ENCODE peak calls at places on chromosome 16, in seven cellular contexts. One of them, this sample, is unnamed.

GRCh38 chr16:3145151-3145550 is 10.3 kb downstream of the ZNF213 start:
- DNase-seq in foreskin fibroblast: no peak
- DNase-seq in Caco-2: no peak
- DNase-seq in IMR-90: no peak
- DNase-seq in foreskin melanocyte: no peak
- DNase-seq in activated CD4-positive, alpha-beta T cell treated with anti-CD3 and anti-CD28 coated beads, Interleukin-2, amount 10 ng/mL, durations not matched to agents 24 days and 14 days: no peak
- DNase-seq in activated CD4-positive, alpha-beta memory T cell treated with anti-CD3 and anti-CD28 coated beads, Interleukin-2, amount 10 ng/mL, durations not matched to agents 7 days and 5 days: no peak
- DNase-seq in this sample: no peak

GRCh38 chr16:11198375-11198774 is 57.6 kb downstream of the SOCS1 start:
- DNase-seq in foreskin fibroblast: no peak
- DNase-seq in Caco-2: no peak
- DNase-seq in IMR-90: no peak
- DNase-seq in foreskin melanocyte: no peak
- DNase-seq in activated CD4-positive, alpha-beta T cell treated with anti-CD3 and anti-CD28 coated beads, Interleukin-2, amount 10 ng/mL, durations not matched to agents 24 days and 14 days: no peak
- DNase-seq in activated CD4-positive, alpha-beta memory T cell treated with anti-CD3 and anti-CD28 coated beads, Interleukin-2, amount 10 ng/mL, durations not matched to agents 7 days and 5 days: no peak
- DNase-seq in this sample: no peak

GRCh38 chr16:30066882-30067583 is 1.5 kb downstream of the ALDOA start:
- DNase-seq in foreskin fibroblast: no peak
- DNase-seq in Caco-2: no peak
- DNase-seq in IMR-90: no peak
- DNase-seq in foreskin melanocyte: no peak
- DNase-seq in activated CD4-positive, alpha-beta T cell treated with anti-CD3 and anti-CD28 coated beads, Interleukin-2, amount 10 ng/mL, durations not matched to agents 24 days and 14 days: no peak
- DNase-seq in activated CD4-positive, alpha-beta memory T cell treated with anti-CD3 and anti-CD28 coated beads, Interleukin-2, amount 10 ng/mL, durations not matched to agents 7 days and 5 days: no peak
- DNase-seq in this sample: no peak

GRCh38 chr16:27813591-27813990 is 249.9 kb downstream of the GSG1L start:
- DNase-seq in foreskin fibroblast: no peak
- DNase-seq in Caco-2: no peak
- DNase-seq in IMR-90: no peak
- DNase-seq in foreskin melanocyte: no peak
- DNase-seq in activated CD4-positive, alpha-beta T cell treated with anti-CD3 and anti-CD28 coated beads, Interleukin-2, amount 10 ng/mL, durations not matched to agents 24 days and 14 days: no peak
- DNase-seq in activated CD4-positive, alpha-beta memory T cell treated with anti-CD3 and anti-CD28 coated beads, Interleukin-2, amount 10 ng/mL, durations not matched to agents 7 days and 5 days: no peak
- DNase-seq in this sample: no peak

GRCh38 chr16:85759136-85759535 is 8.2 kb upstream of the C16orf74 start:
- DNase-seq in foreskin fibroblast: no peak
- DNase-seq in Caco-2: no peak
- DNase-seq in IMR-90: no peak
- DNase-seq in foreskin melanocyte: no peak
- DNase-seq in activated CD4-positive, alpha-beta T cell treated with anti-CD3 and anti-CD28 coated beads, Interleukin-2, amount 10 ng/mL, durations not matched to agents 24 days and 14 days: no peak
- DNase-seq in activated CD4-positive, alpha-beta memory T cell treated with anti-CD3 and anti-CD28 coated beads, Interleukin-2, amount 10 ng/mL, durations not matched to agents 7 days and 5 days: no peak
- DNase-seq in this sample: no peak

GRCh38 chr16:49854227-49855203 is 1.4 kb downstream of the ZNF423 start:
- DNase-seq in foreskin fibroblast: peak; percentile 53
- DNase-seq in Caco-2: peak; percentile 35
- DNase-seq in IMR-90: no peak
- DNase-seq in foreskin melanocyte: no peak
- DNase-seq in activated CD4-positive, alpha-beta T cell treated with anti-CD3 and anti-CD28 coated beads, Interleukin-2, amount 10 ng/mL, durations not matched to agents 24 days and 14 days: peak; percentile 61
- DNase-seq in activated CD4-positive, alpha-beta memory T cell treated with anti-CD3 and anti-CD28 coated beads, Interleukin-2, amount 10 ng/mL, durations not matched to agents 7 days and 5 days: no peak
- DNase-seq in this sample: no peak

GRCh38 chr16:27232875-27233605 is 29.7 kb downstream of the KDM8 start:
- DNase-seq in foreskin fibroblast: no peak
- DNase-seq in Caco-2: no peak
- DNase-seq in IMR-90: no peak
- DNase-seq in foreskin melanocyte: no peak
- DNase-seq in activated CD4-positive, alpha-beta T cell treated with anti-CD3 and anti-CD28 coated beads, Interleukin-2, amount 10 ng/mL, durations not matched to agents 24 days and 14 days: no peak
- DNase-seq in activated CD4-positive, alpha-beta memory T cell treated with anti-CD3 and anti-CD28 coated beads, Interleukin-2, amount 10 ng/mL, durations not matched to agents 7 days and 5 days: no peak
- DNase-seq in this sample: no peak

GRCh38 chr16:51636913-51637743 is 486.1 kb upstream of the SALL1 start:
- DNase-seq in foreskin fibroblast: peak; percentile 71
- DNase-seq in Caco-2: no peak
- DNase-seq in IMR-90: no peak
- DNase-seq in foreskin melanocyte: peak; percentile 3
- DNase-seq in activated CD4-positive, alpha-beta T cell treated with anti-CD3 and anti-CD28 coated beads, Interleukin-2, amount 10 ng/mL, durations not matched to agents 24 days and 14 days: no peak
- DNase-seq in activated CD4-positive, alpha-beta memory T cell treated with anti-CD3 and anti-CD28 coated beads, Interleukin-2, amount 10 ng/mL, durations not matched to agents 7 days and 5 days: no peak
- DNase-seq in this sample: peak; percentile 43

GRCh38 chr16:60605176-60605575 is 1431.1 kb downstream of the CDH8 start:
- DNase-seq in foreskin fibroblast: no peak
- DNase-seq in Caco-2: no peak
- DNase-seq in IMR-90: no peak
- DNase-seq in foreskin melanocyte: no peak
- DNase-seq in activated CD4-positive, alpha-beta T cell treated with anti-CD3 and anti-CD28 coated beads, Interleukin-2, amount 10 ng/mL, durations not matched to agents 24 days and 14 days: no peak
- DNase-seq in activated CD4-positive, alpha-beta memory T cell treated with anti-CD3 and anti-CD28 coated beads, Interleukin-2, amount 10 ng/mL, durations not matched to agents 7 days and 5 days: no peak
- DNase-seq in this sample: no peak

GRCh38 chr16:89000207-89000959 is 23.4 kb upstream of the CBFA2T3 start:
- DNase-seq in foreskin fibroblast: no peak
- DNase-seq in Caco-2: no peak
- DNase-seq in IMR-90: no peak
- DNase-seq in foreskin melanocyte: no peak
- DNase-seq in activated CD4-positive, alpha-beta T cell treated with anti-CD3 and anti-CD28 coated beads, Interleukin-2, amount 10 ng/mL, durations not matched to agents 24 days and 14 days: no peak
- DNase-seq in activated CD4-positive, alpha-beta memory T cell treated with anti-CD3 and anti-CD28 coated beads, Interleukin-2, amount 10 ng/mL, durations not matched to agents 7 days and 5 days: no peak
- DNase-seq in this sample: no peak

GRCh38 chr16:4970010-4970409 is 11.9 kb downstream of the SEC14L5 start:
- DNase-seq in foreskin fibroblast: no peak
- DNase-seq in Caco-2: no peak
- DNase-seq in IMR-90: no peak
- DNase-seq in foreskin melanocyte: no peak
- DNase-seq in activated CD4-positive, alpha-beta T cell treated with anti-CD3 and anti-CD28 coated beads, Interleukin-2, amount 10 ng/mL, durations not matched to agents 24 days and 14 days: no peak
- DNase-seq in activated CD4-positive, alpha-beta memory T cell treated with anti-CD3 and anti-CD28 coated beads, Interleukin-2, amount 10 ng/mL, durations not matched to agents 7 days and 5 days: no peak
- DNase-seq in this sample: no peak

GRCh38 chr16:6165330-6165984 is 1067.9 kb upstream of the EEF2KMT start:
- DNase-seq in foreskin fibroblast: peak; percentile 0
- DNase-seq in Caco-2: peak; percentile 1
- DNase-seq in IMR-90: no peak
- DNase-seq in foreskin melanocyte: no peak
- DNase-seq in activated CD4-positive, alpha-beta T cell treated with anti-CD3 and anti-CD28 coated beads, Interleukin-2, amount 10 ng/mL, durations not matched to agents 24 days and 14 days: no peak
- DNase-seq in activated CD4-positive, alpha-beta memory T cell treated with anti-CD3 and anti-CD28 coated beads, Interleukin-2, amount 10 ng/mL, durations not matched to agents 7 days and 5 days: no peak
- DNase-seq in this sample: no peak

GRCh38 chr16:80569440-80570105 is 28.8 kb downstream of the DYNLRB2 start:
- DNase-seq in foreskin fibroblast: peak; percentile 50
- DNase-seq in Caco-2: peak; percentile 7
- DNase-seq in IMR-90: peak; percentile 46
- DNase-seq in foreskin melanocyte: no peak
- DNase-seq in activated CD4-positive, alpha-beta T cell treated with anti-CD3 and anti-CD28 coated beads, Interleukin-2, amount 10 ng/mL, durations not matched to agents 24 days and 14 days: peak; percentile 89
- DNase-seq in activated CD4-positive, alpha-beta memory T cell treated with anti-CD3 and anti-CD28 coated beads, Interleukin-2, amount 10 ng/mL, durations not matched to agents 7 days and 5 days: peak; percentile 82
- DNase-seq in this sample: peak; percentile 32